ENCODE peak calls at places on chromosomes 1 and 21, in eight cellular contexts. One of them, this sample, is unnamed.

GRCh38 chr1:1781526-1781903 is 3.2 kb upstream of the NADK start:
- DNase-seq in A673: no peak
- DNase-seq in gastrocnemius medialis: no peak
- DNase-seq in adrenal gland: no peak
- DNase-seq in pancreas: no peak
- DNase-seq in kidney epithelial cell: no peak
- DNase-seq in left ventricle myocardium inferior: no peak
- DNase-seq in AG04450: no peak
- DNase-seq in this sample: no peak

GRCh38 chr1:223393275-223394214 is at the start of gene CCDC185:
- DNase-seq in A673: no peak
- DNase-seq in gastrocnemius medialis: no peak
- DNase-seq in adrenal gland: no peak
- DNase-seq in pancreas: peak
- DNase-seq in kidney epithelial cell: no peak
- DNase-seq in left ventricle myocardium inferior: no peak
- DNase-seq in AG04450: no peak
- DNase-seq in this sample: no peak

GRCh38 chr21:43031121-43031624 is 44.5 kb downstream of the CBS start:
- DNase-seq in A673: no peak
- DNase-seq in gastrocnemius medialis: no peak
- DNase-seq in adrenal gland: no peak
- DNase-seq in pancreas: no peak
- DNase-seq in kidney epithelial cell: no peak
- DNase-seq in left ventricle myocardium inferior: no peak
- DNase-seq in AG04450: no peak
- DNase-seq in this sample: no peak

GRCh38 chr1:234891427-234891826 is 237.2 kb downstream of the TOMM20 start:
- DNase-seq in A673: no peak
- DNase-seq in gastrocnemius medialis: no peak
- DNase-seq in adrenal gland: no peak
- DNase-seq in pancreas: no peak
- DNase-seq in kidney epithelial cell: no peak
- DNase-seq in left ventricle myocardium inferior: no peak
- DNase-seq in AG04450: no peak
- DNase-seq in this sample: no peak

GRCh38 chr21:46393941-46394818 is 64.5 kb upstream of the DIP2A start:
- DNase-seq in A673: no peak
- DNase-seq in gastrocnemius medialis: no peak
- DNase-seq in adrenal gland: peak
- DNase-seq in pancreas: no peak
- DNase-seq in kidney epithelial cell: no peak
- DNase-seq in left ventricle myocardium inferior: no peak
- DNase-seq in AG04450: no peak
- DNase-seq in this sample: no peak

GRCh38 chr1:116826818-116827606 is 72.8 kb downstream of the CD2 start:
- DNase-seq in A673: peak
- DNase-seq in gastrocnemius medialis: no peak
- DNase-seq in adrenal gland: no peak
- DNase-seq in pancreas: no peak
- DNase-seq in kidney epithelial cell: peak
- DNase-seq in left ventricle myocardium inferior: no peak
- DNase-seq in AG04450: no peak
- DNase-seq in this sample: no peak

GRCh38 chr1:43545321-43545685 is 14.6 kb downstream of the PTPRF start:
- DNase-seq in A673: no peak
- DNase-seq in gastrocnemius medialis: no peak
- DNase-seq in adrenal gland: no peak
- DNase-seq in pancreas: no peak
- DNase-seq in kidney epithelial cell: no peak
- DNase-seq in left ventricle myocardium inferior: no peak
- DNase-seq in AG04450: no peak
- DNase-seq in this sample: no peak

GRCh38 chr1:108645479-108646184 is 15.3 kb downstream of the HENMT1 start:
- DNase-seq in A673: no peak
- DNase-seq in gastrocnemius medialis: no peak
- DNase-seq in adrenal gland: no peak
- DNase-seq in pancreas: no peak
- DNase-seq in kidney epithelial cell: no peak
- DNase-seq in left ventricle myocardium inferior: no peak
- DNase-seq in AG04450: no peak
- DNase-seq in this sample: no peak

GRCh38 chr21:42164064-42164789 is 54.7 kb upstream of the ABCG1 start:
- DNase-seq in A673: peak
- DNase-seq in gastrocnemius medialis: peak
- DNase-seq in adrenal gland: peak
- DNase-seq in pancreas: peak
- DNase-seq in kidney epithelial cell: no peak
- DNase-seq in left ventricle myocardium inferior: peak
- DNase-seq in AG04450: no peak
- DNase-seq in this sample: no peak

GRCh38 chr1:1785666-1786065 is 7.4 kb upstream of the NADK start:
- DNase-seq in A673: no peak
- DNase-seq in gastrocnemius medialis: no peak
- DNase-seq in adrenal gland: no peak
- DNase-seq in pancreas: no peak
- DNase-seq in kidney epithelial cell: no peak
- DNase-seq in left ventricle myocardium inferior: no peak
- DNase-seq in AG04450: no peak
- DNase-seq in this sample: no peak

GRCh38 chr1:48859429-48859828 is 82.7 kb upstream of the BEND5 start:
- DNase-seq in A673: peak
- DNase-seq in gastrocnemius medialis: no peak
- DNase-seq in adrenal gland: no peak
- DNase-seq in pancreas: no peak
- DNase-seq in kidney epithelial cell: no peak
- DNase-seq in left ventricle myocardium inferior: no peak
- DNase-seq in AG04450: no peak
- DNase-seq in this sample: peak

GRCh38 chr1:172269644-172270043 is 150.8 kb upstream of the C1orf105 start:
- DNase-seq in A673: no peak
- DNase-seq in gastrocnemius medialis: no peak
- DNase-seq in adrenal gland: no peak
- DNase-seq in pancreas: no peak
- DNase-seq in kidney epithelial cell: no peak
- DNase-seq in left ventricle myocardium inferior: no peak
- DNase-seq in AG04450: no peak
- DNase-seq in this sample: no peak

GRCh38 chr1:227895828-227896685 is 51.7 kb downstream of the WNT9A start:
- DNase-seq in A673: no peak
- DNase-seq in gastrocnemius medialis: no peak
- DNase-seq in adrenal gland: peak
- DNase-seq in pancreas: peak
- DNase-seq in kidney epithelial cell: no peak
- DNase-seq in left ventricle myocardium inferior: no peak
- DNase-seq in AG04450: no peak
- DNase-seq in this sample: no peak

GRCh38 chr21:45640888-45641479 is 2.5 kb upstream of the PCBP3 start:
- DNase-seq in A673: peak
- DNase-seq in gastrocnemius medialis: no peak
- DNase-seq in adrenal gland: peak
- DNase-seq in pancreas: peak
- DNase-seq in kidney epithelial cell: no peak
- DNase-seq in left ventricle myocardium inferior: no peak
- DNase-seq in AG04450: no peak
- DNase-seq in this sample: no peak

GRCh38 chr1:205570796-205571537 is 60.8 kb downstream of the ELK4 start:
- DNase-seq in A673: no peak
- DNase-seq in gastrocnemius medialis: no peak
- DNase-seq in adrenal gland: no peak
- DNase-seq in pancreas: no peak
- DNase-seq in kidney epithelial cell: no peak
- DNase-seq in left ventricle myocardium inferior: no peak
- DNase-seq in AG04450: no peak
- DNase-seq in this sample: no peak

GRCh38 chr1:206566976-206567375 is 45.3 kb downstream of the EIF2D start:
- DNase-seq in A673: no peak
- DNase-seq in gastrocnemius medialis: no peak
- DNase-seq in adrenal gland: no peak
- DNase-seq in pancreas: no peak
- DNase-seq in kidney epithelial cell: no peak
- DNase-seq in left ventricle myocardium inferior: no peak
- DNase-seq in AG04450: no peak
- DNase-seq in this sample: no peak

GRCh38 chr1:22875240-22875639 is 97.4 kb downstream of the LACTBL1 start:
- DNase-seq in A673: no peak
- DNase-seq in gastrocnemius medialis: no peak
- DNase-seq in adrenal gland: no peak
- DNase-seq in pancreas: no peak
- DNase-seq in kidney epithelial cell: no peak
- DNase-seq in left ventricle myocardium inferior: no peak
- DNase-seq in AG04450: no peak
- DNase-seq in this sample: no peak

GRCh38 chr1:199287632-199288031 is 648.8 kb downstream of the PTPRC start:
- DNase-seq in A673: peak
- DNase-seq in gastrocnemius medialis: no peak
- DNase-seq in adrenal gland: no peak
- DNase-seq in pancreas: no peak
- DNase-seq in kidney epithelial cell: no peak
- DNase-seq in left ventricle myocardium inferior: no peak
- DNase-seq in AG04450: no peak
- DNase-seq in this sample: no peak

DNA sequence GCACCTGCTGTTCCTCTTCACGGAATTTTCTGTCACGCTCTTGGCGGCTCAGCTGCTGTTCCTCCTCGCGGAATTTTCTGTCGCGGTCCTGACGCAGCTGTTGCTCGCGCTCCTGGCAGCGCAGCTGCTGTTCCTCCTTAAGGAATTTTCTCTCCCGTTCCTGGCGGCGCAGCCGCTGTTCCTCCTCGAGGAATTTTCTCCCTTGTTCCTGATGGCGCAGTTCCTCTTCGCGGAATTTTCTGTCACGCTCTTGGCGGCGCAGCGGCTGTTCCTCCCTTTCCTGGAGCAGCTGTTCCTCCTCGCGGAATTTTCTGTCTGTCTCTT is 6.4 kb downstream of the TCHH start:
- DNase-seq in A673: no peak
- DNase-seq in gastrocnemius medialis: no peak
- DNase-seq in adrenal gland: no peak
- DNase-seq in pancreas: no peak
- DNase-seq in kidney epithelial cell: no peak
- DNase-seq in left ventricle myocardium inferior: no peak
- DNase-seq in AG04450: no peak
- DNase-seq in this sample: no peak
- H3K4me3 ChIP-seq in A673: peak
- H3K4me3 ChIP-seq in gastrocnemius medialis: peak
- H3K4me3 ChIP-seq in adrenal gland: no peak
- H3K4me3 ChIP-seq in pancreas: no peak
- H3K4me3 ChIP-seq in kidney epithelial cell: no peak
- H3K4me3 ChIP-seq in left ventricle myocardium inferior: peak
- H3K4me3 ChIP-seq in AG04450: no peak
- H3K4me3 ChIP-seq in this sample: no peak

GRCh38 chr1:13949571-13949970 is 249.6 kb downstream of the PRDM2 start:
- DNase-seq in A673: no peak
- DNase-seq in gastrocnemius medialis: no peak
- DNase-seq in adrenal gland: no peak
- DNase-seq in pancreas: no peak
- DNase-seq in kidney epithelial cell: no peak
- DNase-seq in left ventricle myocardium inferior: no peak
- DNase-seq in AG04450: no peak
- DNase-seq in this sample: no peak

GRCh38 chr1:13948851-13949490 is 249.0 kb downstream of the PRDM2 start:
- DNase-seq in A673: peak
- DNase-seq in gastrocnemius medialis: peak
- DNase-seq in adrenal gland: peak
- DNase-seq in pancreas: no peak
- DNase-seq in kidney epithelial cell: no peak
- DNase-seq in left ventricle myocardium inferior: peak
- DNase-seq in AG04450: no peak
- DNase-seq in this sample: no peak

GRCh38 chr1:13951793-13952751 is 252.1 kb downstream of the PRDM2 start:
- DNase-seq in A673: peak
- DNase-seq in gastrocnemius medialis: no peak
- DNase-seq in adrenal gland: no peak
- DNase-seq in pancreas: no peak
- DNase-seq in kidney epithelial cell: no peak
- DNase-seq in left ventricle myocardium inferior: no peak
- DNase-seq in AG04450: no peak
- DNase-seq in this sample: no peak

GRCh38 chr1:13948396-13948795 is 248.4 kb downstream of the PRDM2 start:
- DNase-seq in A673: no peak
- DNase-seq in gastrocnemius medialis: no peak
- DNase-seq in adrenal gland: no peak
- DNase-seq in pancreas: no peak
- DNase-seq in kidney epithelial cell: no peak
- DNase-seq in left ventricle myocardium inferior: no peak
- DNase-seq in AG04450: no peak
- DNase-seq in this sample: no peak

DNA sequence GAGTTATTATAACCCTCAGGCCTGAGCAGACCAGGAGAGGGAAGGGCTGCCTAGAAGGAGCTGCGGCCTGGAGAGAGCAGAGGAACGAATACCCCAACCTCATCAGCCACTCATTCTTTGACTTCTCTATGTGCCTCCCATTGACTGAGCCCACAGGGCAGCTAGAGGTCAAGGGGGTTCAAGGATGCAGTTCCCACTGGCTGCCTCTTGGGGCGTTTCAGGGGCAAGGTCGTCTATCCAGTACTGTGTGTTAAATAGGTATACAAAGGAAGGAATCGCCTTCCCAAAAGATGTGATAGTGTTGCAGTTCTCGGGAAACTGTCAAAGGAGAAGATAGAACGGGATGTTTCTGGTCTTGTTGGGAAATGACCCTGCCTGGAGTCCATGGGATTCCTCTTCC is 250.6 kb downstream of the PRDM2 start:
- DNase-seq in A673: no peak
- DNase-seq in gastrocnemius medialis: no peak
- DNase-seq in adrenal gland: no peak
- DNase-seq in pancreas: no peak
- DNase-seq in kidney epithelial cell: no peak
- DNase-seq in left ventricle myocardium inferior: no peak
- DNase-seq in AG04450: no peak
- DNase-seq in this sample: no peak
- TF ChIP-seq CTCF in A673: no peak
- TF ChIP-seq CTCF in gastrocnemius medialis: no peak
- TF ChIP-seq CTCF in adrenal gland: no peak
- TF ChIP-seq CTCF in pancreas: no peak
- TF ChIP-seq CTCF in kidney epithelial cell: peak
- TF ChIP-seq CTCF in left ventricle myocardium inferior: peak
- TF ChIP-seq CTCF in AG04450: no peak
- TF ChIP-seq CTCF in this sample: no peak

DNA sequence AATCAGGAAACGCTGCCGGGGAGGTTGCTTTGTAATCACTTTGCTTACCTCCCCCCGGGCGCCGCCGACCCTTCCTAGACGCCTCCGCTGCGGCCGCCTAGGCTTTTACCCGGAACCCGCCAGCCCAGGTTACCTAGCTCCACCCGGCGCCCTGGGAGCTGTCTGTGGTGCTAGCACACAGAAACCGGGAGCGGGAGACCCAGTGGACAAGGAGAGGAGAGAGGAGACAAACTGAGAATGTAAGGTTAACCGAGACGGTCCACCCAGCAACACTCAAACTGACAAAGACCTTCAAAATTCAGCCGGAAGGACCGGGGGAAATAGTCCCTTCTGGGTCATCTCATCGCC is 9.8 kb downstream of the BARHL2 start:
- DNase-seq in A673: peak
- DNase-seq in gastrocnemius medialis: no peak
- DNase-seq in adrenal gland: no peak
- DNase-seq in pancreas: peak
- DNase-seq in kidney epithelial cell: peak
- DNase-seq in left ventricle myocardium inferior: no peak
- DNase-seq in AG04450: no peak
- DNase-seq in this sample: no peak
- H3K4me3 ChIP-seq in A673: peak
- H3K4me3 ChIP-seq in gastrocnemius medialis: no peak
- H3K4me3 ChIP-seq in adrenal gland: no peak
- H3K4me3 ChIP-seq in pancreas: peak
- H3K4me3 ChIP-seq in kidney epithelial cell: no peak
- H3K4me3 ChIP-seq in left ventricle myocardium inferior: peak
- H3K4me3 ChIP-seq in AG04450: no peak
- H3K4me3 ChIP-seq in this sample: no peak

GRCh38 chr21:28875078-28875477 is 117.6 kb downstream of the LTN1 start:
- DNase-seq in A673: no peak
- DNase-seq in gastrocnemius medialis: no peak
- DNase-seq in adrenal gland: no peak
- DNase-seq in pancreas: no peak
- DNase-seq in kidney epithelial cell: no peak
- DNase-seq in left ventricle myocardium inferior: no peak
- DNase-seq in AG04450: no peak
- DNase-seq in this sample: no peak
- TF ChIP-seq CTCF in A673: no peak
- TF ChIP-seq CTCF in gastrocnemius medialis: no peak
- TF ChIP-seq CTCF in adrenal gland: no peak
- TF ChIP-seq CTCF in pancreas: no peak
- TF ChIP-seq CTCF in kidney epithelial cell: no peak
- TF ChIP-seq CTCF in left ventricle myocardium inferior: no peak
- TF ChIP-seq CTCF in AG04450: no peak
- TF ChIP-seq CTCF in this sample: no peak

This sample was measured in AG09309.